ENCODE peak calls at places on chromosome X, in seven cellular contexts. X, D, Q, E, A, I and R are unnamed samples.

GRCh38 chrX:149370097-149370496 is 135.0 kb downstream of the IDS start:
- DNase-seq in Q (no peak), D (no peak), I (no peak), E (no peak), X (no peak), A (no peak), R (no peak)

GRCh38 chrX:12984629-12985303 is 9.9 kb downstream of the TMSB4X start:
- DNase-seq in X (peak; percentile 21), D (no peak), A (no peak), Q (no peak), E (peak; percentile 14), I (no peak), R (no peak)

GRCh38 chrX:74133156-74133796 is 170.7 kb upstream of the ZCCHC13 start:
- DNase-seq in D (peak; percentile 19), I (peak; percentile 46), A (no peak), X (peak; percentile 10), E (peak; percentile 44), Q (peak; percentile 63), R (peak; percentile 63)

GRCh38 chrX:72308566-72309296 is 3.0 kb upstream of the CITED1 start:
- DNase-seq in E (peak; percentile 61), Q (peak; percentile 92), I (peak; percentile 27), A (no peak), D (no peak), X (peak; percentile 34), R (peak; percentile 32)

GRCh38 chrX:53714580-53715335 is 28.2 kb upstream of the HUWE1 start:
- DNase-seq in Q (no peak), A (no peak), D (peak; percentile 89), E (no peak), I (no peak), X (peak; percentile 4), R (peak; percentile 25)

GRCh38 chrX:125090046-125090445 is 229.6 kb upstream of the TEX13C start:
- DNase-seq in Q (no peak), D (no peak), X (no peak), I (no peak), A (no peak), E (no peak), R (peak; percentile 0)

GRCh38 chrX:50697691-50698090 is 116.3 kb downstream of the SHROOM4 start:
- DNase-seq in A (no peak), I (no peak), D (no peak), E (no peak), Q (no peak), X (no peak), R (peak; percentile 23)

GRCh38 chrX:135403374-135403773 is 18.4 kb upstream of the SMIM10L2A start:
- DNase-seq in X (no peak), A (no peak), I (no peak), Q (no peak), D (no peak), E (no peak), R (no peak)

GRCh38 chrX:72554448-72555140 is 18.0 kb downstream of the HDAC8 start:
- DNase-seq in Q (no peak), A (peak; percentile 38), I (no peak), D (no peak), X (peak; percentile 56), E (no peak), R (no peak)

GRCh38 chrX:52852110-52852872 is 15.6 kb downstream of the XAGE3 start:
- DNase-seq in X (no peak), Q (no peak), D (no peak), I (no peak), E (no peak), A (no peak), R (no peak)

GRCh38 chrX:49001521-49002090 is 458 bp downstream of the GRIPAP1 start:
- DNase-seq in E (peak; percentile 62), Q (peak; percentile 65), D (peak; percentile 12), I (peak; percentile 1), X (peak; percentile 7), A (peak; percentile 33), R (peak; percentile 13)

GRCh38 chrX:86946569-86946968 is 571.0 kb upstream of the KLHL4 start:
- DNase-seq in X (no peak), Q (peak; percentile 4), D (peak; percentile 1), I (peak; percentile 30), E (peak; percentile 4), A (no peak), R (peak; percentile 55)

GRCh38 chrX:85930099-85930498 is 117.3 kb downstream of the CHM start:
- DNase-seq in D (no peak), E (no peak), X (no peak), A (no peak), Q (no peak), I (no peak), R (peak; percentile 54)

GRCh38 chrX:23666282-23666681 is 1.0 kb upstream of the PRDX4 start:
- DNase-seq in D (no peak), Q (no peak), I (no peak), E (no peak), A (no peak), X (no peak), R (no peak)

GRCh38 chrX:153725832-153726285 is 1.2 kb downstream of the ABCD1 start:
- DNase-seq in X (no peak), E (no peak), I (no peak), A (no peak), Q (peak; percentile 41), D (no peak), R (no peak)

GRCh38 chrX:127649011-127649410 is 403.2 kb downstream of the ACTRT1 start:
- DNase-seq in A (no peak), X (no peak), I (no peak), D (no peak), E (no peak), Q (no peak), R (no peak)

GRCh38 chrX:48726596-48726995 is 30.1 kb downstream of the SUV39H1 start:
- DNase-seq in I (no peak), X (no peak), D (no peak), E (no peak), Q (no peak), A (no peak), R (no peak)

DNA sequence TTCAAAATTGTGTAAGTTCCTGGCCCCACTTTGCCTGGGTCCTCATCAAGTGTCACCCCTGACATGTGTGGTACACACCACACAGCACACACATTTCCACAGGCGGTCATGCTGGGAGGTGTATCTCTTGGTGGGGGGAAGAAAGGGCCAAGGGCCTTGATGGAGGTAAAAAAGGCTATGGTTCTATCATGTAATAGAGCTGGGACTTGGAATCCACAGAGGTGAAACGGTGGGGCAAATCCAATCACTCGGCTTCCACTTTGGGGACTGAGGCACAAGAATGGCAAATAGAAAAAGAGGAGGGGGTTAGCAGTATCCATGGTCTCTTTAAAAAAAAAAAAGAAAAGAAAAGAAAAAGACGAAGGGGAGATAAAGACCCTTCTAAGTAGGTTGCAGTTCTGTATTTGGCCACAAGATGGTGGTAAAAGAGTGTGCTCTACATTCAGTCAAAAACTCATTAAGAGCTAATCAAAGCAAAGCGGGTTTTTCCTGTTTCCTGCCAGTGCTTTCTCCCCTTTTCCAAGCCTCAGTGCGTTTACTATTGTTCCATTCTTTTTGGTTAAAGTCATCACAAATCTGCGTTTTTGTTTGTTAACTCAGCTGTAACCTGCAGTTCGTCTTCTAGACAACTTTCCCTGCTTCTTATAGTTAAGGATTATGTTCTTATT is 37.0 kb upstream of the ATP6AP2 start:
- DNase-seq in E (peak; percentile 27), X (peak; percentile 33), A (no peak), D (peak; percentile 33), Q (peak; percentile 40), I (peak; percentile 19), R (no peak)
- TF ChIP-seq JUND in E (peak; percentile 6), X (no peak), A (no peak), D (no peak), Q (no peak), I (no peak), R (no peak)

GRCh38 chrX:150515801-150516200 is 52.6 kb upstream of the MTM1 start:
- DNase-seq in X (no peak), D (no peak), I (no peak), E (no peak), A (no peak), Q (no peak), R (no peak)

GRCh38 chrX:150514462-150514861 is 54.0 kb upstream of the MTM1 start:
- DNase-seq in A (no peak), I (no peak), X (no peak), Q (no peak), D (no peak), E (no peak), R (no peak)

GRCh38 chrX:150512426-150512825 is 56.0 kb upstream of the MTM1 start:
- DNase-seq in D (no peak), X (no peak), I (no peak), E (no peak), Q (no peak), A (no peak), R (no peak)

GRCh38 chrX:150517303-150517896 is 51.0 kb upstream of the MTM1 start:
- DNase-seq in D (no peak), X (no peak), I (no peak), Q (no peak), E (no peak), A (no peak), R (no peak)

GRCh38 chrX:150513564-150513963 is 54.9 kb upstream of the MTM1 start:
- DNase-seq in Q (no peak), I (no peak), A (no peak), E (no peak), X (no peak), D (no peak), R (peak; percentile 10)
- TF ChIP-seq JUND in Q (no peak), I (no peak), A (no peak), E (no peak), X (no peak), D (no peak), R (no peak)

DNA sequence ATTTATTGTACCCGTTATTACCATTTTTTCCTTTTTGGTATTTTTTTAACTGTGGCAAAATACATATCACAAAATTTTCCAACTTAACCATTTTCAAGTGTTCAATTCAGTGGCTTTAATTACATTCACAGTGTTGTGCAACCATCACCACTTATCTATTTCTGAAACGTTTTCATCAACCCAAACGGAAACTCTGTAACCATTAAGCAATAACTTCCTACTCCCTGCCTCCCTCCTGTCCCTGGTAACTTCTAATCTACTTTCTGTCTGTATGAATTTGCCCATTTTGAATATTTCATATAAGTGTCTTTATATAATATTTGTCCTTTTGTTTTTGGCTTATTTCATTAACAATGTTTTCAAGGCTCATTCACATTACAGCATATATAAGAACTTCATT is 57.4 kb upstream of the MSN start:
- DNase-seq in E (no peak), X (no peak), I (no peak), D (no peak), Q (no peak), A (no peak), R (no peak)
- TF ChIP-seq JUND in E (no peak), X (no peak), I (no peak), D (no peak), Q (no peak), A (no peak), R (no peak)

GRCh38 chrX:40897768-40898167 is 162.4 kb upstream of the MED14 start:
- DNase-seq in E (no peak), A (no peak), I (no peak), X (no peak), Q (no peak), D (no peak), R (no peak)
- TF ChIP-seq JUND in E (no peak), A (no peak), I (no peak), X (no peak), Q (no peak), D (no peak), R (no peak)